ENCODE peak calls at places on chromosome 3, in four cellular contexts. X is suprapubic skin, F is A549, L is choroid plexus epithelial cell. N is an unnamed sample.

GRCh38 chr3:133377396-133377795 is 22.5 kb upstream of the BFSP2 start:
- DNase-seq in X (no peak), F (peak), L (peak), N (no peak)

GRCh38 chr3:174097686-174098085 is 700.1 kb downstream of the NLGN1 start:
- DNase-seq in X (no peak), F (no peak), L (no peak), N (no peak)

GRCh38 chr3:196486263-196486662 is 17.3 kb downstream of the RNF168 start:
- DNase-seq in X (no peak), F (no peak), L (peak), N (no peak)

GRCh38 chr3:57596495-57597239 is 477 bp downstream of the ARF4 start:
- DNase-seq in X (peak), F (peak), L (peak), N (peak)

GRCh38 chr3:33233884-33234283 is 15.3 kb upstream of the SUSD5 start:
- DNase-seq in X (no peak), F (no peak), L (no peak), N (no peak)

GRCh38 chr3:8320711-8321458 is 180.7 kb upstream of the LMCD1 start:
- DNase-seq in X (no peak), F (no peak), L (no peak), N (no peak)

GRCh38 chr3:161222662-161223061 is 1.6 kb downstream of the NMD3 start:
- DNase-seq in X (no peak), F (no peak), L (peak), N (no peak)

GRCh38 chr3:54951405-54951804 is 23.5 kb upstream of the LRTM1 start:
- DNase-seq in X (peak), F (no peak), L (peak), N (no peak)

GRCh38 chr3:40546811-40547210 is 22.1 kb downstream of the ZNF621 start:
- DNase-seq in X (no peak), F (no peak), L (peak), N (no peak)

GRCh38 chr3:21326704-21327103 is 424.3 kb downstream of the ZNF385D start:
- DNase-seq in X (no peak), F (no peak), L (peak), N (no peak)

GRCh38 chr3:62203152-62203551 is 170.2 kb downstream of the FEZF2 start:
- DNase-seq in X (no peak), F (no peak), L (no peak), N (no peak)

GRCh38 chr3:20974389-20974788 is 776.6 kb downstream of the ZNF385D start:
- DNase-seq in X (no peak), F (no peak), L (no peak), N (no peak)

GRCh38 chr3:169041677-169042171 is 621.8 kb downstream of the MECOM start:
- DNase-seq in X (no peak), F (peak), L (peak), N (no peak)

GRCh38 chr3:48552111-48552911 is 4.3 kb downstream of the PFKFB4 start:
- DNase-seq in X (peak), F (no peak), L (no peak), N (no peak)

GRCh38 chr3:52094591-52095485 is 38.5 kb upstream of the DUSP7 start:
- DNase-seq in X (no peak), F (no peak), L (no peak), N (no peak)

GRCh38 chr3:72903004-72903403 is 15.2 kb downstream of the GXYLT2 start:
- DNase-seq in X (no peak), F (peak), L (peak), N (no peak)

GRCh38 chr3:13878711-13879101 is 1.2 kb downstream of the WNT7A start:
- DNase-seq in X (peak), F (peak), L (no peak), N (no peak)

GRCh38 chr3:13879102-13879945 is 547 bp downstream of the WNT7A start:
- DNase-seq in X (peak), F (peak), L (no peak), N (no peak)

GRCh38 chr3:13881536-13882410 is 1.9 kb upstream of the WNT7A start:
- DNase-seq in X (peak), F (no peak), L (no peak), N (peak)

GRCh38 chr3:13879946-13880810 is at the start of gene WNT7A:
- DNase-seq in X (peak), F (peak), L (no peak), N (peak)

GRCh38 chr3:13880811-13881156 is 913 bp upstream of the WNT7A start:
- DNase-seq in X (peak), F (no peak), L (no peak), N (no peak)
- TF ChIP-seq CTCF in X (no peak), F (no peak), L (no peak), N (peak)

GRCh38 chr3:150787741-150788370 is 24.9 kb upstream of the SIAH2 start:
- DNase-seq in X (peak), F (peak), L (peak), N (peak)
- TF ChIP-seq CTCF in X (peak), F (peak), L (peak), N (peak)

DNA sequence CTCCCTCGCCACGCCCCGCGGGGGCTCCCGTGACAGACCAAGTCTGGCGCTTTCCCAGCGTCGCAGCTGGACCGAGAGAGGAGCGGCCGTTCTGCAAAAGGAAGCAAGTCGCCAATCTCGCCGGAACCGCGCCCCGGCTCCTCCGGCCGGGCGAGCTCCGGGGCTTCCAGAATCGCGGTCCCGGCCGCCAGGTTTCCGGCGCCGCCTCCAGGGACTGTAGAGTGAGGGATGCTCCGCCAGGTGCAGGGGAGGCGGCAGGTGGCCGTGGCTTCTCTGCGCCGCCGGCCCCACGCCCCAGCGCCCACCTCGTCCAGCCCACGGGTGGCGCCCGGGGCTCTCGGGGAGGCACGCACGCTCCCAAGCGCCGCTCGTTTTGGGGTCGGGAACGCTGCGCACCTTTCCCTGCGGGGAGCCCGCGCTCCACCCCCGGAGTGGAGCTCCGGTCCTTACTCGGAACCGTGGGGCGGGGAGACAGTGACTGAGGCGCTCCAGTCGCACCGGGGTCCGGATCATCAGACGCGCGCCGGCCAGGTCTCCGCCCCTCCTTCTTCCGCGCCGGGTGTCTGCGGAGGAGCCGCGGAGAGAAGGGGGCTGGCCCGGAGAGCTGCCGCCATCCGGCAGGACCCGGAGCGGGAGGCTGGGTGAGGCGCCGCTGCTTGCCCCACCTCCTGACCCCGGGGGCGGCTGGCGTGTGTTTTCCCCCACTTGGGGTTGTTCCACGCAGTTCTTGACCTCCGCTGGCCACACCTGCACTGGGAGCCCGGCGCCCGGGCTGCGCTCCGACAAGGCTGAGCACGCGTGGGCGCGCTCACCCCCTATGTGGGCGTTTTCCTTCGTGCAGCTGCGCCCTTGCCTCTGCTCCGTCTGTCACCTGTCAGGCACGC is at the start of gene MCF2L2:
- DNase-seq in X (no peak), F (peak), L (peak), N (peak)
- TF ChIP-seq CTCF in X (no peak), F (no peak), L (no peak), N (no peak)

DNA sequence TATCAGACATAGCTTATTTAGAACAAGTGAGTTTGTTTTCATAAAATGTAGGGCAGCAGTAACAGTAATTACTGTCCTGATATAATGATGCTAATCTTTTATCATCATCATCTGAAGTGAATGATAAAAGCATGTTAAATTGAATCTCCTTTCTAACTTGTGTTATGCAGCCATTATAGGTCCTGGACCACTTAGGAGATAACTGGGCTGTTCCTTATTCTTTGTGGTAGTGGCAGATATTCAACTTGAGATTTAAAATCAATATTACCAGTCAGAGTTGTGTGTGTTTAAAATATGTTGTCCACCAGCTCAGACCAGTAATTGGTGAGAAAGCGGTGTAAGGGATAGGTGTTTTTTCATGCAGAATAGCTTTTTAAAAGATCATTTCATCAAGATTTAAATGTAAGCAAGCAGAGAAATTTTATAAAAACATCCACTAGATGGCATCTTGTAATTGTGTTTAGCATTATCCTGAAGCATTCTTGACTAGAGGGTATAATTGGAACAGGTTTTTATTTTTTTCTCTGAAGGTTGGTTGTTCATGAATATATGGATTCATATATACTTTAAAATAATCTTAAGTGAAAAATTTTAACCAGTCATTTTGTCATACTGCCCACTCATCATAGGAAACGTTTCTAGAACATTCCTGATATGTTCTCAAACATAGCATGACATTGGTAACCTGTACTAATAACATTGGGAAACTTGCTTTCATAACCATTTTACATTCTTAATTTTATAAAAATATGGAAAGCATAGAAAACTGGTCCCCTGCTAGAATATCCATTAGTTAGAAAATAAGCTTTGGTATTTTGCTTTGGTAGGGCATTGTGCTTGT is 153.9 kb downstream of the BBX start:
- DNase-seq in X (no peak), F (no peak), L (peak), N (no peak)
- TF ChIP-seq CTCF in X (peak), F (peak), L (peak), N (peak)

N was measured in type B pancreatic cell.